ENCODE peak calls at places on chromosome 9, in ten cellular contexts. P is aorta; E is tibial nerve; M is kidney epithelial cell; O is K562; V is AG09309; T is GM23248; H is brain microvascular endothelial cell; F is fibroblast of pulmonary artery; X is effector memory CD4-positive, alpha-beta T cell. N is an unnamed sample.

GRCh38 chr9:124008307-124008854 is 3.2 kb upstream of the LHX2 start:
- DNase-seq in P (no peak), F (no peak), V (no peak), X (no peak), T (no peak), O (no peak), H (no peak), E (no peak), M (no peak), N (no peak)

GRCh38 chr9:121317737-121318630 is 50.0 kb downstream of the GSN start:
- DNase-seq in V (no peak), H (no peak), P (peak), M (no peak), E (no peak), T (peak), O (no peak), F (no peak), X (no peak), N (no peak)

GRCh38 chr9:19618816-19619215 is 170.0 kb downstream of the SLC24A2 start:
- DNase-seq in M (no peak), O (no peak), F (no peak), P (no peak), H (no peak), V (no peak), T (no peak), X (no peak), E (no peak), N (no peak)

GRCh38 chr9:22528485-22528884 is 81.9 kb downstream of the DMRTA1 start:
- DNase-seq in H (no peak), V (no peak), P (no peak), O (no peak), M (no peak), X (no peak), F (peak), E (no peak), T (peak), N (no peak)

GRCh38 chr9:124839612-124840299 is 13.5 kb upstream of the WDR38 start:
- DNase-seq in X (no peak), E (no peak), P (no peak), V (no peak), F (peak), M (no peak), O (peak), H (no peak), T (peak), N (no peak)

GRCh38 chr9:94921656-94922055 is 195.2 kb downstream of the AOPEP start:
- DNase-seq in X (no peak), O (no peak), F (no peak), H (no peak), E (no peak), P (no peak), M (no peak), V (no peak), T (no peak), N (no peak)

GRCh38 chr9:27473135-27473534 is 51.0 kb upstream of the IFNK start:
- DNase-seq in O (peak), M (no peak), X (no peak), P (peak), H (peak), F (no peak), E (no peak), V (no peak), T (peak), N (no peak)

GRCh38 chr9:121607434-121608248 is 43.8 kb upstream of the DAB2IP start:
- DNase-seq in E (no peak), M (no peak), P (peak), O (no peak), H (peak), X (no peak), F (peak), T (no peak), V (no peak), N (peak)

GRCh38 chr9:97696025-97696822 is 916 bp downstream of the XPA start:
- DNase-seq in X (no peak), T (peak), V (no peak), H (no peak), O (no peak), F (peak), M (no peak), P (no peak), E (no peak), N (no peak)

GRCh38 chr9:114341991-114342390 is 12.3 kb downstream of the ORM2 start:
- DNase-seq in E (no peak), H (no peak), X (no peak), F (no peak), P (no peak), M (no peak), T (no peak), O (no peak), V (no peak), N (no peak)

GRCh38 chr9:133141833-133142594 is 21.0 kb upstream of the RALGDS start:
- DNase-seq in E (no peak), V (no peak), O (no peak), T (no peak), X (peak), P (peak), M (no peak), H (no peak), F (no peak), N (no peak)

GRCh38 chr9:104093162-104093561 is 947 bp upstream of the SMC2 start:
- DNase-seq in V (no peak), H (peak), O (no peak), M (no peak), E (no peak), T (peak), X (no peak), P (no peak), F (peak), N (peak)

GRCh38 chr9:136665704-136666363 is 3.1 kb downstream of the EGFL7 start:
- DNase-seq in P (no peak), M (no peak), E (no peak), X (no peak), V (no peak), H (no peak), T (peak), F (no peak), O (peak), N (no peak)

GRCh38 chr9:124286292-124286931 is 28.7 kb downstream of the NEK6 start:
- DNase-seq in M (peak), P (no peak), X (no peak), E (no peak), H (peak), O (no peak), V (peak), F (peak), T (peak), N (peak)

GRCh38 chr9:14027114-14027812 is 286.7 kb downstream of the NFIB start:
- DNase-seq in F (peak), T (no peak), P (peak), O (no peak), V (no peak), E (no peak), H (no peak), X (no peak), M (no peak), N (no peak)

GRCh38 chr9:124776952-124777645 is at the start of gene OLFML2A:
- DNase-seq in P (no peak), H (no peak), E (no peak), T (peak), X (no peak), O (peak), V (no peak), F (no peak), M (no peak), N (no peak)

GRCh38 chr9:99606955-99607354 is 214.7 kb upstream of the NR4A3 start:
- DNase-seq in F (no peak), V (no peak), H (no peak), T (no peak), P (no peak), E (no peak), M (no peak), X (no peak), O (peak), N (no peak)

GRCh38 chr9:26477963-26478362 is 414.6 kb downstream of the CAAP1 start:
- DNase-seq in V (no peak), T (no peak), P (no peak), H (no peak), M (no peak), X (no peak), E (no peak), O (no peak), F (no peak), N (no peak)

GRCh38 chr9:98488578-98489312 is 220.0 kb downstream of the GABBR2 start:
- DNase-seq in P (no peak), M (peak), O (no peak), H (peak), E (no peak), F (peak), X (no peak), T (peak), V (peak), N (peak)

GRCh38 chr9:119283118-119283794 is 86.0 kb downstream of the BRINP1 start:
- DNase-seq in M (peak), E (no peak), P (peak), H (no peak), O (no peak), X (no peak), T (peak), V (no peak), F (no peak), N (peak)

GRCh38 chr9:68416891-68417570 is 60.6 kb downstream of the PGM5 start:
- DNase-seq in T (peak), P (no peak), M (no peak), O (peak), E (no peak), F (no peak), H (no peak), V (no peak), X (no peak), N (no peak)

GRCh38 chr9:115952667-115953316 is 200.8 kb upstream of the PAPPA start:
- DNase-seq in H (peak), V (no peak), M (peak), F (peak), O (no peak), E (no peak), X (no peak), P (no peak), T (peak), N (no peak)

GRCh38 chr9:127205952-127206351 is 58.6 kb upstream of the GARNL3 start:
- DNase-seq in V (no peak), E (no peak), M (no peak), H (no peak), T (no peak), P (no peak), F (no peak), O (no peak), X (no peak), N (no peak)

GRCh38 chr9:98926016-98926415 is 17.7 kb upstream of the COL15A1 start:
- DNase-seq in H (no peak), P (no peak), X (no peak), E (no peak), T (no peak), V (no peak), O (no peak), F (no peak), M (no peak), N (no peak)

GRCh38 chr9:33379666-33380389 is 22.5 kb downstream of the AQP7 start:
- DNase-seq in E (no peak), H (no peak), M (no peak), V (no peak), F (no peak), O (no peak), X (no peak), T (no peak), P (no peak), N (no peak)

GRCh38 chr9:121253821-121254471 is 14.0 kb upstream of the GSN start:
- DNase-seq in X (no peak), H (no peak), V (no peak), M (no peak), T (no peak), F (no peak), O (no peak), E (no peak), P (no peak), N (no peak)

DNA sequence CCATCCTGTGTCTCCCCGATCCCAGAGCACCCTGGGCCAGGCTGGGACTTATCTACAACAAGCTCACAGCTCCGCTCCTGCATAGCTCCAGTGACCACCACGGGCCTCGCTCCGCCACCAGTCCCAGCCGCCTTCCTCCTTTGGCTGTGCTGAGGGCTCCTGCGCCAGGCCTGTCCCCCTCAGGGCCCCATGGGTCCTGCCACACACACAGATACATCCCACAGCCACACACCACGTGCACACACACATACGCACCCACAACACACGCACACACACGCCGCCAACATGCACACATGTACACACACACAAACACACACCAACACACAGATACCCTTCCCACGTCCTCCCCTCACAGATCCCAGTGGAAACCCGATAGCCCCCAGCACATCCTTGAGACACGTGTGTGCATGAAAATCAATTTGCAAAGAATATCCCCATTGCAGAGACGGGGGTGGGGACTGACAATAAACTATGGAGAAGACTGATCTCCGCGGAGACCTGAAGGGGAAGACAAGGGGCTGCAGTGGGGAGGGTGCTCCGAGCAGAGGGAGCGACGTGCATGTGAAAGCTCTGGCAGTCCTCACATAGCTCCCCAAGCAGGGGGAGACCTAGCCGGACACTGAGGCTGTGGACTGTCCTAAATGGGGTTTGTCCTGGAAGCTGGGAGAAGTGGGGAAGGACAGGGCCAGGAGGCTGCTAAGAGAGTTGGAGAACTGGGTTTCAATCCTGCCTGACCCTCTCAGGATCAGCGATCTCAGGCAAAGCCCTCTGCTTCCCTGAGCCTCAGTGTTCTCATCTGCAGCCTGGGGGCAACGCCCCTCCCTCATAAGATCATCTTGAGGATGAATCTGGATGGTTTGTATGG is 18.4 kb upstream of the LAMC3 start:
- DNase-seq in E (no peak), P (no peak), O (peak), T (no peak), X (no peak), H (no peak), V (no peak), F (no peak), M (no peak), N (no peak)
- H3K4me3 ChIP-seq in E (no peak), P (no peak), O (no peak), T (no peak), X (no peak), H (no peak), V (no peak), F (no peak), M (no peak), N (no peak)

GRCh38 chr9:36992501-36993316 is 41.4 kb downstream of the PAX5 start:
- DNase-seq in V (peak), T (peak), H (no peak), X (no peak), F (no peak), O (no peak), M (no peak), E (no peak), P (no peak), N (no peak)
- H3K4me3 ChIP-seq in V (no peak), T (no peak), H (no peak), X (no peak), F (no peak), O (no peak), M (no peak), E (no peak), P (no peak), N (no peak)

DNA sequence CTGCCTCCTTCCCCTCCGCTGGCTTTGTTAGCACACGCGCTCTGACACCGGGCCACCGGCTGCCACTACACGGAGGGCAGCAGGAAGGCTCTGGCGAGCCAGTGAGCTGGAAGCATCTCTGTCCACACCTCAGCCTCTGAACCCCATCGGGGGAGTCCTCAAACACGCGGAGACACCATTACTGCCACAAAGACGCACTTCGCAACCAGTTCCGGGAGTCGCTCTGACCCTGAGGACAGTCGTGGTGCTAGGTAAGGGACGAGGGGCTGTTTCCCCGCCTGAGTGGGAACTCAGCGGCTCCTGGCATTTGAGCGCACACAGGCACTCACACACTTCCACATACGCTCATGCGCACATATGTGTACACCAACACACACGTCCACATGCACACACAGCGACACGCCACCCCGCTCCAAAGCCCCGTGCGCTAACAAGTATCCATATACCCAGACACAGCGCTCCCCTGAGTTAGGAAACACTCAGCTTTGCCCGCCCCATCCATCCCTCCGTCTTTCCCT is 159.9 kb downstream of the C9orf152 start:
- DNase-seq in E (no peak), V (no peak), P (peak), M (no peak), T (no peak), F (no peak), X (no peak), O (no peak), H (no peak), N (no peak)
- H3K4me3 ChIP-seq in E (peak), V (peak), P (no peak), M (peak), T (peak), F (peak), X (peak), O (no peak), H (peak), N (peak)

GRCh38 chr9:79663878-79664277 is 92.1 kb downstream of the TLE4 start:
- DNase-seq in P (no peak), F (no peak), E (no peak), T (peak), O (no peak), V (no peak), X (no peak), M (no peak), H (no peak), N (no peak)
- H3K4me3 ChIP-seq in P (no peak), F (no peak), E (no peak), T (peak), O (no peak), V (no peak), X (no peak), M (no peak), H (no peak), N (no peak)

DNA sequence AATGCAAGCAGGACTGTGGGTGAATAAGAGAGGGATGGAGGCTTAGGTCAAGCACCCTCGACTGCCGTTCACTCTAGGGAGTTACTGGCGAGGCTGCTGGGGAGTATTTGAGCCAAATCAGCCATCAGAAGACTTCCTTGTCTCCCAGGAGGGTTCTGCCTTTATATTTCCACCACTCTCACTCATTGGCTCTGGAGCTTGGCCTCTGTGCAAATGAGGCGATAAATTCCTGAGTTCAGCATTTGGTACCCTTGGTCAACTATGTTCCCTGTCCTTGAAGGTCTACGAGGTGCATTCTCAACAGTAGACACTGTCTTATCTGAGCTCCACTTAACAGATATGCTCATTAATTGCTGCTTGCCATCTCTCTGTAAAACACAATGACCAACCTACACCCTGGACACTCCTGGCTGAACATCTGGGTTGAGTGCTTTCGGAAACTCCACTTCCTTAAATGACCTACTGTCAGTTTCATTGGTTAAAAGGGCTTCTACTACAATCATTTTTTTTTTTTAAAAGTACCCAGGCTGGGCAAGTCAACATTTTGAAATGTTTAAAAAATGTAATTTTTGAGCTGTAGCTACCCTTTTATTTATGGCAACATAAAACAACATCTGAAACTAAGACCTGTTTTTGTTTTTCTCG is 153.2 kb downstream of the NTRK2 start:
- DNase-seq in E (no peak), F (no peak), X (no peak), O (no peak), M (no peak), P (no peak), T (no peak), V (no peak), H (no peak), N (no peak)
- H3K4me3 ChIP-seq in E (no peak), F (no peak), X (no peak), O (no peak), M (no peak), P (no peak), T (no peak), V (no peak), H (no peak), N (no peak)

GRCh38 chr9:37415011-37415719 is 7.3 kb upstream of the GRHPR start:
- DNase-seq in M (peak), V (peak), O (peak), P (peak), T (peak), E (peak), X (peak), H (peak), F (peak), N (peak)
- H3K4me3 ChIP-seq in M (no peak), V (no peak), O (no peak), P (no peak), T (peak), E (no peak), X (no peak), H (no peak), F (no peak), N (no peak)